ENCODE peak calls at places on chromosomes 4 and X, in seven cellular contexts. U is brain pericyte, E is astrocyte of the spinal cord, G is activated gamma-delta T cell treated with Interleukin-2 at 50 U/mL for 16 hours, I is suprapubic skin, A is NCI-H187 treated with DMSO at 0.1 percent for 48 hours, Y is body of pancreas. L is an unnamed sample.

GRCh38 chr4:23455482-23455881 is 434.4 kb downstream of the PPARGC1A start:
- DNase-seq in G (no peak), U (no peak), E (no peak), Y (peak), I (no peak), A (no peak), L (peak)

GRCh38 chr4:169484485-169484884 is 127.9 kb downstream of the NEK1 start:
- DNase-seq in E (peak), Y (no peak), G (no peak), A (no peak), I (no peak), U (no peak), L (no peak)

GRCh38 chr4:6200011-6200921 is at the start of gene JAKMIP1:
- DNase-seq in Y (peak), E (peak), A (peak), I (no peak), G (peak), U (no peak), L (peak)

GRCh38 chr4:45944000-45944399 is 179.9 kb downstream of the GABRG1 start:
- DNase-seq in Y (no peak), G (no peak), I (no peak), A (no peak), E (no peak), U (no peak), L (no peak)

GRCh38 chr4:180823116-180823515 is 1420.1 kb upstream of the TENM3 start:
- DNase-seq in I (no peak), U (no peak), A (no peak), G (no peak), E (peak), Y (no peak), L (no peak)

GRCh38 chr4:111961806-111962205 is 183.4 kb upstream of the FAM241A start:
- DNase-seq in A (no peak), G (no peak), U (no peak), E (no peak), I (no peak), Y (no peak), L (no peak)

GRCh38 chrX:102976793-102977495 is 39.9 kb downstream of the RAB40AL start:
- DNase-seq in G (no peak), I (no peak), Y (no peak), U (no peak), E (no peak), A (no peak), L (no peak)

GRCh38 chr4:57037982-57038604 is 59.4 kb downstream of the POLR2B start:
- DNase-seq in I (no peak), G (no peak), Y (peak), E (peak), A (no peak), U (no peak), L (peak)

GRCh38 chr4:79917246-79917645 is 155.8 kb downstream of the ANTXR2 start:
- DNase-seq in G (peak), A (no peak), Y (no peak), I (no peak), U (no peak), E (peak), L (peak)

GRCh38 chr4:82519072-82519471 is 42.7 kb downstream of the TMEM150C start:
- DNase-seq in G (no peak), E (peak), A (no peak), U (no peak), I (no peak), Y (no peak), L (no peak)

GRCh38 chrX:65657659-65658058 is 9.8 kb upstream of the MSN start:
- DNase-seq in Y (no peak), U (no peak), I (no peak), G (no peak), E (no peak), A (no peak), L (no peak)

GRCh38 chrX:102684772-102685520 is 27.3 kb upstream of the GPRASP2 start:
- DNase-seq in G (no peak), U (no peak), A (no peak), Y (peak), I (no peak), E (no peak), L (no peak)

GRCh38 chr4:183354213-183354612 is 32.0 kb upstream of the CLDN24 start:
- DNase-seq in E (no peak), I (peak), A (no peak), U (no peak), Y (no peak), G (no peak), L (no peak)

GRCh38 chrX:69149466-69150293 is 15.6 kb downstream of the PJA1 start:
- DNase-seq in I (peak), G (no peak), A (no peak), E (no peak), Y (no peak), U (no peak), L (no peak)

GRCh38 chrX:49209434-49210251 is 9.7 kb upstream of the SYP start:
- DNase-seq in U (no peak), G (no peak), E (no peak), I (no peak), Y (no peak), A (no peak), L (no peak)